ENCODE peak calls at places on chromosomes 7 and 10, in four cellular contexts. V, G, A and Y are unnamed samples.

GRCh38 chr7:36490335-36490940 is 100.8 kb downstream of the ANLN start:
- DNase-seq in V (no peak), G (no peak), A (no peak), Y (no peak)

GRCh38 chr10:70584941-70585544 is 17.5 kb downstream of the PRF1 start:
- DNase-seq in V (peak; percentile 65), G (no peak), A (peak; percentile 36), Y (peak; percentile 60)

GRCh38 chr7:130013241-130013640 is 37.9 kb downstream of the ZC3HC1 start:
- DNase-seq in V (no peak), G (no peak), A (no peak), Y (no peak)

GRCh38 chr10:116082211-116082610 is 190.8 kb downstream of the GFRA1 start:
- DNase-seq in V (no peak), G (no peak), A (no peak), Y (no peak)

GRCh38 chr7:7639847-7640220 is 718 bp upstream of the UMAD1 start:
- DNase-seq in V (peak; percentile 44), G (peak; percentile 27), A (peak; percentile 11), Y (peak; percentile 14)

GRCh38 chr7:43612599-43613589 is 30.0 kb downstream of the STK17A start:
- DNase-seq in V (no peak), G (no peak), A (no peak), Y (no peak)

GRCh38 chr7:102012941-102013461 is 195.6 kb downstream of the CUX1 start:
- DNase-seq in V (no peak), G (no peak), A (peak; percentile 83), Y (no peak)

GRCh38 chr10:31011017-31011659 is 20.5 kb downstream of the ZNF438 start:
- DNase-seq in V (no peak), G (no peak), A (peak; percentile 5), Y (no peak)

GRCh38 chr7:5477723-5478531 is 54.3 kb upstream of the TNRC18 start:
- DNase-seq in V (no peak), G (no peak), A (no peak), Y (no peak)

GRCh38 chr10:110013615-110014293 is 6.0 kb downstream of the ADD3 start:
- DNase-seq in V (no peak), G (no peak), A (peak; percentile 35), Y (no peak)

GRCh38 chr10:7264313-7264741 is 146.5 kb downstream of the SFMBT2 start:
- DNase-seq in V (no peak), G (no peak), A (no peak), Y (no peak)

GRCh38 chr7:28954446-28954845 is 3.7 kb downstream of the TRIL start:
- DNase-seq in V (no peak), G (no peak), A (no peak), Y (no peak)

GRCh38 chr7:92629779-92630178 is 39.6 kb upstream of the FAM133B start:
- DNase-seq in V (no peak), G (no peak), A (no peak), Y (no peak)

GRCh38 chr10:112115781-112116385 is 67.7 kb downstream of the GPAM start:
- DNase-seq in V (peak; percentile 47), G (no peak), A (peak; percentile 55), Y (peak; percentile 83)

GRCh38 chr7:45185864-45186250 is 28.3 kb downstream of the RAMP3 start:
- DNase-seq in V (no peak), G (no peak), A (no peak), Y (no peak)

GRCh38 chr10:130251766-130252165 is 115.6 kb downstream of the GLRX3 start:
- DNase-seq in V (no peak), G (no peak), A (no peak), Y (no peak)

GRCh38 chr10:87878664-87879459 is 15.4 kb downstream of the PTEN start:
- DNase-seq in V (peak; percentile 73), G (no peak), A (no peak), Y (peak; percentile 28)

GRCh38 chr7:155587486-155587885 is 41.1 kb upstream of the CNPY1 start:
- DNase-seq in V (no peak), G (no peak), A (no peak), Y (no peak)

GRCh38 chr7:102306916-102307677 is 20.4 kb downstream of the SH2B2 start:
- DNase-seq in V (peak; percentile 30), G (peak; percentile 96), A (peak; percentile 72), Y (no peak)

GRCh38 chr7:117169907-117170306 is 153.0 kb downstream of the WNT2 start:
- DNase-seq in V (no peak), G (no peak), A (no peak), Y (no peak)

GRCh38 chr10:95273393-95274312 is 17.1 kb downstream of the PDLIM1 start:
- DNase-seq in V (no peak), G (no peak), A (peak; percentile 98), Y (no peak)

GRCh38 chr7:142899661-142900060 is 14.1 kb upstream of the TRPV6 start:
- DNase-seq in V (no peak), G (no peak), A (no peak), Y (no peak)

GRCh38 chr10:110311357-110311949 is 6.7 kb upstream of the SMNDC1 start:
- DNase-seq in V (peak; percentile 67), G (peak; percentile 47), A (peak; percentile 42), Y (peak; percentile 67)

GRCh38 chr7:149670288-149670687 is 103.1 kb downstream of the ZNF467 start:
- DNase-seq in V (no peak), G (no peak), A (no peak), Y (no peak)

GRCh38 chr7:105402221-105403095 is 13.7 kb upstream of the SRPK2 start:
- DNase-seq in V (peak; percentile 56), G (no peak), A (no peak), Y (no peak)

GRCh38 chr10:129049501-129049900 is 417.5 kb upstream of the MGMT start:
- DNase-seq in V (no peak), G (no peak), A (no peak), Y (no peak)

GRCh38 chr10:2619472-2619871 is 447.9 kb upstream of the PFKP start:
- DNase-seq in V (peak; percentile 42), G (no peak), A (peak; percentile 7), Y (peak; percentile 40)

DNA sequence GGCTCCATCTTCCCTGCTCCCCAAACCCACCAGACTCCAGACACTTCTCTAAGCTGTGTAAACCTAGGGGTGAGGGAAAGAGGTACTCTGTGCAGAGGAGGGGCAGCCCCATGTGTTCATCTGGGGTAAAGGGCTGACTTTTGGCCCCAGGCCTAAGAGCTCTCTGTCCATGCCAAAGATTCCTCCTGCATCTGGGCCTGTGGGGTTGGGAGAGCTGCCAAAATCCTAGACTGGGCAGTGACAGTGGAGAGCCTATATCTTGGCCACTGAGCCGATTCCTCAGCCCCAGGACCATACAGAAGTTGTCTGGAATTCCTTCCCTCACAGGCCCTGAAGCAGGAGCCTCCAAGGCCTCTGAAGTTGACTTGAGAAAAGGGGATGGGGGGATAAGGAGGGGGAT is 25.3 kb upstream of the LEP start:
- DNase-seq in V (no peak), G (no peak), A (no peak), Y (no peak)
- TF ChIP-seq FOXK2 in V (no peak), G (no peak), A (no peak), Y (no peak)

GRCh38 chr7:157816086-157816485 is 479.3 kb downstream of the DNAJB6 start:
- DNase-seq in V (no peak), G (no peak), A (no peak), Y (no peak)
- TF ChIP-seq FOXK2 in V (no peak), G (no peak), A (no peak), Y (no peak)

DNA sequence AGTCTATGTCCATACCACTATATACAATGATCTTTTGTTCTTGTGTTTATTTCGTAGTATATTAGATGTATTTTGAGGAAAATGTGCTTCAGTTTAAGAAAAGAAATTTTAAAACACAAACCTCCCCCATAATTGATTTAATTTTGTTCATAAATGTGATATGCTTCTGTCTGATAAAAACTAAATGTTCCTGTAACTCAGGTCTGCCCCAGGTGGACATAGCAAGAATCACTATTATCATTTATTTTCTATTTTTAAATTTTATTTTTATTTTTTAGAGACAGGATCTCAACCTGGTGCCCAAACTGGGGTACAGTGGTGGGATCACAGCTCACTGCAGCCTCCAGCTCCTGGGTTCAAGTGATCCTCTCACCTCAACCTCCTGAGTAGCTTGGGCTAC is 43.2 kb downstream of the BEND7 start:
- DNase-seq in V (no peak), G (no peak), A (no peak), Y (no peak)
- TF ChIP-seq FOXK2 in V (no peak), G (no peak), A (no peak), Y (no peak)

GRCh38 chr10:11227103-11227502 is 209.4 kb downstream of the CELF2 start:
- DNase-seq in V (no peak), G (no peak), A (no peak), Y (no peak)
- TF ChIP-seq FOXK2 in V (no peak), G (no peak), A (no peak), Y (no peak)

DNA sequence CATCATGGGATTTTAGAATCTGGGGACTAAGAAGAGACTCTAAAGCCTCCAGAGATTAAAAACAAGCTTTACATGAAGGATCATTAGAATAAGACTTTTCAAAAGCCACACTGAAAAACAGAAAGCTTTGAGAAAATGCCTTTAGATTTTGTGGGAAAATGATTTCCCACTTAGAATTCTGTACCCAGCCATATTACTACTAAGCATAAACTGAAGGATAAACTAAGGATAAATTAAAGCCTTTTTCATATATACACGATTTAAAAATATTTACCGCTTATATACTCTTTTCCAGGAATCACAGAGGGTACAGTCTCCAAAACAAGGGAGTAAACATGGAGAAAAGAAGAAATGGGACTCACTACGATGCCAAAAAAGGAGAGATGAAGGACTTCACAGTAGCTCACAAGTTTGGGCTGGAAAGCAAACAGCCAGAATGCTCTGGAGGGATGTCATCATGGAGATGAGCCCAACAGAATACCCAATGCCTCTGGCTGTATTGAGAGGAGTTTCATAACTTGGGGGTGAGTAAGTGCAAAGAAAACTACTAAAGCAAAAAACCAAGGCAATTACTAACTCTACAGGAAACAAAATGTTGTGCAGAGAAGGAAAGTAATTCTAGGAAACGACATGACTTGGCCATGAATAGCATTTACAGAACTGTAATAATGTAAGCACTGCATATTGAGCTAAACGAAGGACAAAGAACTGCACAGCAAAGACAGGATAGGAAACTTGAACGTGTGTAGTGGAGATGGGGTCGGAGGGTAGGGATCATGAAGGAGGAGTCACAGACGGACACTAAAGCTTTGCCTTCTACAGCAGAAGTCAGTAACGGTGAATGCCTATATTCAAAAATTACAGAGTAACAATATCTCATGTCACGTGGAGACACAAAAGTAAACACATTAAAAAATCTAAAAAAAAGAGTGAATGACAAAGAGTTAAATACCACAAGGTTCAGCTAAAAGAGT is 61.4 kb upstream of the ASAH2 start:
- DNase-seq in V (peak; percentile 64), G (no peak), A (no peak), Y (no peak)
- TF ChIP-seq FOXK2 in V (peak; percentile 35), G (no peak), A (no peak), Y (no peak)

GRCh38 chr7:83936056-83936703 is 258.4 kb downstream of the SEMA3A start:
- DNase-seq in V (peak; percentile 76), G (no peak), A (peak; percentile 48), Y (peak; percentile 55)
- TF ChIP-seq FOXK2 in V (no peak), G (no peak), A (no peak), Y (no peak)